ENCODE peak calls at places on chromosomes 6 and 20, in ten cellular contexts. One of them, this sample, is unnamed.

GRCh38 chr6:24985313-24985712 is 49.6 kb upstream of the RIPOR2 start:
- DNase-seq in GM19239: no peak
- DNase-seq in endothelial cell: no peak
- DNase-seq in occipital lobe: no peak
- DNase-seq in NCI-H1092 treated with DMSO at 0.1 percent for 48 hours: no peak
- DNase-seq in C1 segment of cervical spinal cord: no peak
- DNase-seq in activated T-helper 1 cell treated with anti-CD3 and anti-CD28 coated beads, Interleukin-12 subunit alpha, Interleukin-12 subunit beta, Interleukin-2, Interleukin-4 antibody, amounts not matched to agents 30 ng/mL and 10 ng/mL and 1 ng/mL, durations not matched to agents 14 hours and 24 hours and 36 hours: no peak
- DNase-seq in fibroblast of mammary gland: no peak
- DNase-seq in stimulated activated CD8-positive, alpha-beta memory T cell treated with anti-CD3 and anti-CD28 coated beads, Interleukin-15, amount 100 ng/mL, for 24 hours: no peak
- DNase-seq in kidney glomerular epithelial cell: no peak
- DNase-seq in this sample: peak

GRCh38 chr6:100881707-100882040 is 545 bp upstream of the ASCC3 start:
- DNase-seq in GM19239: no peak
- DNase-seq in endothelial cell: no peak
- DNase-seq in occipital lobe: no peak
- DNase-seq in NCI-H1092 treated with DMSO at 0.1 percent for 48 hours: no peak
- DNase-seq in C1 segment of cervical spinal cord: no peak
- DNase-seq in activated T-helper 1 cell treated with anti-CD3 and anti-CD28 coated beads, Interleukin-12 subunit alpha, Interleukin-12 subunit beta, Interleukin-2, Interleukin-4 antibody, amounts not matched to agents 30 ng/mL and 10 ng/mL and 1 ng/mL, durations not matched to agents 14 hours and 24 hours and 36 hours: no peak
- DNase-seq in fibroblast of mammary gland: peak
- DNase-seq in stimulated activated CD8-positive, alpha-beta memory T cell treated with anti-CD3 and anti-CD28 coated beads, Interleukin-15, amount 100 ng/mL, for 24 hours: no peak
- DNase-seq in kidney glomerular epithelial cell: no peak
- DNase-seq in this sample: peak

GRCh38 chr6:154649723-154650122 is 83.5 kb upstream of the SCAF8 start:
- DNase-seq in GM19239: no peak
- DNase-seq in endothelial cell: no peak
- DNase-seq in occipital lobe: no peak
- DNase-seq in NCI-H1092 treated with DMSO at 0.1 percent for 48 hours: no peak
- DNase-seq in C1 segment of cervical spinal cord: no peak
- DNase-seq in activated T-helper 1 cell treated with anti-CD3 and anti-CD28 coated beads, Interleukin-12 subunit alpha, Interleukin-12 subunit beta, Interleukin-2, Interleukin-4 antibody, amounts not matched to agents 30 ng/mL and 10 ng/mL and 1 ng/mL, durations not matched to agents 14 hours and 24 hours and 36 hours: no peak
- DNase-seq in fibroblast of mammary gland: no peak
- DNase-seq in stimulated activated CD8-positive, alpha-beta memory T cell treated with anti-CD3 and anti-CD28 coated beads, Interleukin-15, amount 100 ng/mL, for 24 hours: no peak
- DNase-seq in kidney glomerular epithelial cell: no peak
- DNase-seq in this sample: no peak

GRCh38 chr6:137223370-137224131 is 4.4 kb upstream of the IFNGR1 start:
- DNase-seq in GM19239: no peak
- DNase-seq in endothelial cell: no peak
- DNase-seq in occipital lobe: no peak
- DNase-seq in NCI-H1092 treated with DMSO at 0.1 percent for 48 hours: no peak
- DNase-seq in C1 segment of cervical spinal cord: no peak
- DNase-seq in activated T-helper 1 cell treated with anti-CD3 and anti-CD28 coated beads, Interleukin-12 subunit alpha, Interleukin-12 subunit beta, Interleukin-2, Interleukin-4 antibody, amounts not matched to agents 30 ng/mL and 10 ng/mL and 1 ng/mL, durations not matched to agents 14 hours and 24 hours and 36 hours: no peak
- DNase-seq in fibroblast of mammary gland: peak
- DNase-seq in stimulated activated CD8-positive, alpha-beta memory T cell treated with anti-CD3 and anti-CD28 coated beads, Interleukin-15, amount 100 ng/mL, for 24 hours: no peak
- DNase-seq in kidney glomerular epithelial cell: no peak
- DNase-seq in this sample: no peak

GRCh38 chr6:35224720-35225119 is 11.0 kb downstream of the SCUBE3 start:
- DNase-seq in GM19239: no peak
- DNase-seq in endothelial cell: no peak
- DNase-seq in occipital lobe: no peak
- DNase-seq in NCI-H1092 treated with DMSO at 0.1 percent for 48 hours: no peak
- DNase-seq in C1 segment of cervical spinal cord: no peak
- DNase-seq in activated T-helper 1 cell treated with anti-CD3 and anti-CD28 coated beads, Interleukin-12 subunit alpha, Interleukin-12 subunit beta, Interleukin-2, Interleukin-4 antibody, amounts not matched to agents 30 ng/mL and 10 ng/mL and 1 ng/mL, durations not matched to agents 14 hours and 24 hours and 36 hours: no peak
- DNase-seq in fibroblast of mammary gland: no peak
- DNase-seq in stimulated activated CD8-positive, alpha-beta memory T cell treated with anti-CD3 and anti-CD28 coated beads, Interleukin-15, amount 100 ng/mL, for 24 hours: no peak
- DNase-seq in kidney glomerular epithelial cell: no peak
- DNase-seq in this sample: no peak

GRCh38 chr6:117188627-117189201 is 76.6 kb upstream of the VGLL2 start:
- DNase-seq in GM19239: no peak
- DNase-seq in endothelial cell: no peak
- DNase-seq in occipital lobe: no peak
- DNase-seq in NCI-H1092 treated with DMSO at 0.1 percent for 48 hours: no peak
- DNase-seq in C1 segment of cervical spinal cord: no peak
- DNase-seq in activated T-helper 1 cell treated with anti-CD3 and anti-CD28 coated beads, Interleukin-12 subunit alpha, Interleukin-12 subunit beta, Interleukin-2, Interleukin-4 antibody, amounts not matched to agents 30 ng/mL and 10 ng/mL and 1 ng/mL, durations not matched to agents 14 hours and 24 hours and 36 hours: no peak
- DNase-seq in fibroblast of mammary gland: no peak
- DNase-seq in stimulated activated CD8-positive, alpha-beta memory T cell treated with anti-CD3 and anti-CD28 coated beads, Interleukin-15, amount 100 ng/mL, for 24 hours: no peak
- DNase-seq in kidney glomerular epithelial cell: no peak
- DNase-seq in this sample: no peak

GRCh38 chr20:44231193-44231592 is 15.9 kb upstream of the GDAP1L1 start:
- DNase-seq in GM19239: no peak
- DNase-seq in endothelial cell: no peak
- DNase-seq in occipital lobe: no peak
- DNase-seq in NCI-H1092 treated with DMSO at 0.1 percent for 48 hours: no peak
- DNase-seq in C1 segment of cervical spinal cord: no peak
- DNase-seq in activated T-helper 1 cell treated with anti-CD3 and anti-CD28 coated beads, Interleukin-12 subunit alpha, Interleukin-12 subunit beta, Interleukin-2, Interleukin-4 antibody, amounts not matched to agents 30 ng/mL and 10 ng/mL and 1 ng/mL, durations not matched to agents 14 hours and 24 hours and 36 hours: no peak
- DNase-seq in fibroblast of mammary gland: peak
- DNase-seq in stimulated activated CD8-positive, alpha-beta memory T cell treated with anti-CD3 and anti-CD28 coated beads, Interleukin-15, amount 100 ng/mL, for 24 hours: no peak
- DNase-seq in kidney glomerular epithelial cell: no peak
- DNase-seq in this sample: no peak

GRCh38 chr6:122789078-122789861 is at the start of gene SMPDL3A:
- DNase-seq in GM19239: peak
- DNase-seq in endothelial cell: peak
- DNase-seq in occipital lobe: peak
- DNase-seq in NCI-H1092 treated with DMSO at 0.1 percent for 48 hours: peak
- DNase-seq in C1 segment of cervical spinal cord: peak
- DNase-seq in activated T-helper 1 cell treated with anti-CD3 and anti-CD28 coated beads, Interleukin-12 subunit alpha, Interleukin-12 subunit beta, Interleukin-2, Interleukin-4 antibody, amounts not matched to agents 30 ng/mL and 10 ng/mL and 1 ng/mL, durations not matched to agents 14 hours and 24 hours and 36 hours: no peak
- DNase-seq in fibroblast of mammary gland: peak
- DNase-seq in stimulated activated CD8-positive, alpha-beta memory T cell treated with anti-CD3 and anti-CD28 coated beads, Interleukin-15, amount 100 ng/mL, for 24 hours: no peak
- DNase-seq in kidney glomerular epithelial cell: peak
- DNase-seq in this sample: peak